ENCODE peak calls at places on chromosome X, in six cellular contexts. L is HCT116, I is PC-3, X is mammary epithelial cell, H is GM12878, E is endothelial cell of umbilical vein. G is an unnamed sample.

GRCh38 chrX:47621851-47622250 is 2.2 kb upstream of the SYN1 start:
- DNase-seq in X (no peak), E (no peak), H (no peak), L (no peak), I (no peak), G (no peak)

GRCh38 chrX:56219702-56220101 is 12.5 kb upstream of the KLF8 start:
- DNase-seq in I (peak), E (peak), H (no peak), X (no peak), L (peak), G (peak)

GRCh38 chrX:129717902-129718301 is 20.9 kb upstream of the XPNPEP2 start:
- DNase-seq in X (peak), L (no peak), I (peak), H (no peak), E (no peak), G (no peak)

GRCh38 chrX:53073115-53073581 is 9.0 kb upstream of the TSPYL2 start:
- DNase-seq in E (no peak), H (no peak), X (no peak), L (peak), I (no peak), G (peak)

GRCh38 chrX:140342410-140342809 is 162.5 kb downstream of the SOX3 start:
- DNase-seq in L (no peak), H (no peak), I (no peak), X (no peak), E (no peak), G (no peak)

GRCh38 chrX:123217077-123217476 is 33.0 kb downstream of the GRIA3 start:
- DNase-seq in H (no peak), E (no peak), I (no peak), X (no peak), L (no peak), G (no peak)

GRCh38 chrX:104330966-104331365 is 76.2 kb upstream of the ESX1 start:
- DNase-seq in I (peak), E (peak), L (no peak), H (no peak), X (peak), G (no peak)

GRCh38 chrX:122943918-122944317 is 240.2 kb upstream of the GRIA3 start:
- DNase-seq in H (no peak), I (peak), X (peak), L (no peak), E (no peak), G (no peak)

GRCh38 chrX:102746134-102746584 is 25.6 kb downstream of the GPRASP3 start:
- DNase-seq in H (no peak), X (no peak), I (no peak), E (no peak), L (no peak), G (peak)

GRCh38 chrX:95055991-95056390 is 1382.0 kb downstream of the FAM133A start:
- DNase-seq in H (no peak), I (no peak), L (no peak), X (no peak), E (no peak), G (no peak)

GRCh38 chrX:15822922-15823321 is 31.7 kb downstream of the AP1S2 start:
- DNase-seq in E (no peak), X (no peak), L (no peak), I (no peak), H (no peak), G (no peak)

GRCh38 chrX:66731398-66731797 is 92.5 kb upstream of the EDA2R start:
- DNase-seq in H (peak), X (peak), I (peak), E (peak), L (no peak), G (peak)

GRCh38 chrX:103818844-103819243 is 13.2 kb downstream of the RAB9B start:
- DNase-seq in L (no peak), E (no peak), H (no peak), X (no peak), I (no peak), G (no peak)

GRCh38 chrX:23953908-23954269 is 46.1 kb downstream of the CXorf58 start:
- DNase-seq in X (no peak), L (no peak), E (no peak), H (no peak), I (no peak), G (no peak)

GRCh38 chrX:47169726-47170515 is 23.7 kb upstream of the UBA1 start:
- DNase-seq in I (no peak), E (no peak), X (no peak), H (no peak), L (no peak), G (no peak)

GRCh38 chrX:71603618-71604017 is 14.7 kb downstream of the CXCR3 start:
- DNase-seq in L (peak), H (no peak), I (peak), X (no peak), E (no peak), G (no peak)

GRCh38 chrX:65528705-65529340 is 5.8 kb downstream of the LAS1L start:
- DNase-seq in I (peak), E (peak), X (peak), L (no peak), H (no peak), G (peak)

GRCh38 chrX:134547047-134547679 is 87.2 kb downstream of the HPRT1 start:
- DNase-seq in X (no peak), L (no peak), I (no peak), E (peak), H (no peak), G (no peak)

GRCh38 chrX:125711103-125711502 is 391.4 kb downstream of the TEX13C start:
- DNase-seq in X (no peak), E (no peak), H (no peak), L (no peak), I (no peak), G (no peak)

GRCh38 chrX:68018248-68019203 is 414.8 kb downstream of the OPHN1 start:
- DNase-seq in X (peak), I (peak), E (peak), L (peak), H (no peak), G (peak)

GRCh38 chrX:18415386-18415785 is 10.0 kb upstream of the CDKL5 start:
- DNase-seq in L (no peak), I (no peak), E (no peak), X (no peak), H (no peak), G (no peak)

GRCh38 chrX:22652596-22652995 is 347.2 kb upstream of the DDX53 start:
- DNase-seq in E (no peak), I (peak), X (no peak), H (no peak), L (no peak), G (peak)

GRCh38 chrX:129652565-129653169 is 2.1 kb downstream of the APLN start:
- DNase-seq in E (no peak), L (no peak), H (no peak), I (no peak), X (no peak), G (no peak)

GRCh38 chrX:43631841-43632240 is 24.3 kb upstream of the MAOA start:
- DNase-seq in I (no peak), L (no peak), E (no peak), X (no peak), H (no peak), G (no peak)

GRCh38 chrX:119880552-119881437 is 9.2 kb downstream of the NDUFA1 start:
- DNase-seq in E (peak), X (peak), I (peak), L (peak), H (peak), G (peak)

GRCh38 chrX:49249616-49250015 is 14.3 kb downstream of the CCDC22 start:
- DNase-seq in H (no peak), X (no peak), I (no peak), L (no peak), E (no peak), G (no peak)

GRCh38 chrX:18010251-18010650 is 149.2 kb upstream of the RAI2 start:
- DNase-seq in X (no peak), I (peak), E (no peak), H (no peak), L (no peak), G (no peak)

GRCh38 chrX:136639506-136640176 is 8.3 kb upstream of the CD40LG start:
- DNase-seq in X (peak), H (no peak), L (no peak), I (peak), E (no peak), G (no peak)

GRCh38 chrX:130057209-130057608 is 53.1 kb downstream of the ELF4 start:
- DNase-seq in L (no peak), I (no peak), X (no peak), H (no peak), E (no peak), G (no peak)

GRCh38 chrX:153867139-153867538 is 18.8 kb downstream of the L1CAM start:
- DNase-seq in X (no peak), I (no peak), H (no peak), L (no peak), E (no peak), G (no peak)

DNA sequence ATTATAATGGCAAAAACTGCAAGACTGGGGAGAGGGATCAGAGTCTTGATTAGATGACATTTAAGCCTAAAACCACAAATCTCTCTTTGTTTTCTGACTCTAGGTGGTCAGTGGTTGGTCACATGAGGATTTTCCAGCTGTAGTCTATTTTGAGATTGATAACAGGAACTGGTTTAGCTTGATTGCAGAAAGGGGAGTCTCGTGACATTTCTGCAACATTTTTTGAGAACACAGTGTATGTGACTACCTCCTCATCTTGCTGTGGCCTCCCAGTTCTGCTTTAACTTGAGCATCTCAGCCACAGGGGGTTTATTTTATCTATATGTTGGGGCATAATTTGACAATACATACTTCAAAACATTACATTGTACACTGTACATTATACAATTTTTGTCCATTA is 726.4 kb upstream of the MAGEB2 start:
- DNase-seq in L (no peak), E (no peak), X (no peak), I (no peak), H (peak), G (no peak)
- TF ChIP-seq CTCF in L (no peak), E (no peak), X (no peak), I (no peak), H (no peak), G (no peak)

GRCh38 chrX:100635040-100635439 is 1.6 kb downstream of the TSPAN6 start:
- DNase-seq in E (peak), X (no peak), H (no peak), I (no peak), L (no peak), G (no peak)
- H3K4me3 ChIP-seq in E (peak), X (no peak), H (no peak), I (peak), L (no peak), G (peak)

GRCh38 chrX:63581906-63582305 is 203.1 kb downstream of the ARHGEF9 start:
- DNase-seq in E (no peak), X (no peak), L (no peak), H (no peak), I (no peak), G (no peak)

GRCh38 chrX:63585936-63586335 is 199.1 kb downstream of the ARHGEF9 start:
- DNase-seq in L (no peak), E (no peak), H (no peak), X (no peak), I (no peak), G (no peak)

DNA sequence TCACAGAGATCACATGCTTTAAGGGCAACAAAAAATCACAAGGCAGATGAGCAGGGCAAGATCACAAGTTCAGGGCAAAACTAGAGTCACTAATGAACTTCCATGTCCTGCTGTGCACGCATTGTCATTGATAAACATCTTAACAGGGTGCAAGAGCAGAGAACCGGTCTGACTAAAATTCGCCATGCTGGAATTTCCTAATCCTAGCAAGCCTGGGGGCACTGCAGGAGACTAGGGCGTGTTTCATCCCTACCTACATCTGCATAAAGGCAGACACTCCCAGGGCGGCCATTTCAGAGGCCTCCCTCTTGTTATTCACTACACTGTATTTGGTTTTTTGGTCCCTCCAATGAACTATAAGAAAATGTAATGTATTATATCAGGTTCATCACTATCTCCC is 203.6 kb downstream of the ARHGEF9 start:
- DNase-seq in E (no peak), I (no peak), L (no peak), X (no peak), H (no peak), G (peak)
- TF ChIP-seq EZH2 in E (no peak), I (no peak), L (no peak), X (no peak), H (no peak), G (no peak)

DNA sequence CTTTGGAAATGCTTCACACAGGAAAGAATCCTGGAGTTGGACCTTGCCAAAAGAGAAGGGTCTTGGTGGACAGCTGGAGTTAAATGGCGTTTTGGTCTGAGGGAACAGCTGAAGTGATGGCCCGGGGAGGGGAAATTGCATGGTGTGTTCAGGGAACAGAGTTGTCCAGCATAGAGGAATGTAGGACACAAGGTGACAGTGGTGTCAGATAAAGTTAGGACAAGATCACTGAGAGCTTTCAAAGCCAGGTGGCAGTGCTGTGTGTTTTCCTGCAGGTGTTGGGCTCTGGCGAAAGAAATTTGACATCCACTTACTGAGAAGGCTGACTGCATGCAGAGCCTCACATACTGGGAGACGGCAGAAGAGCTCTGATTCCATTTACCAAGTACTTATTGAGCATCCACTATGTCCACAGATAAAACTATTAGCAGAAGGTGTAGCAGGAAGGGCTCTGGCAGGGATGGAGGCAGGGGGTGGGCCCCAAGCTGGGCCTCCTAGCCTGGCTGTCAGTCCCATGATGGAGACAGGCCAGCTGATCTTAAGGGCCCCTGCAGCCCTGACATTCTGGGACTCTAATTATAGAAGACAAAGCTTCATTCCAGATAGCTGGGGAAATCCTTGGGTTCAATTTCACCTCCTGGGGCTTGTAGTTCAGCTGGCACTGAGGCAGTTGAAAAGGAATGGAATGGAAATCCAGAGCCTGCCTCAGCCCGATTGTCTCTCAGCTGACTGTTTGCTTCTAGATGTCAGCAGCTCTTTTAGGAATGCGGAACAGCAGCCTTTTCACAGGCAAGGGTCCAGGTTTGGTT is 150.2 kb upstream of the MAMLD1 start:
- DNase-seq in X (no peak), E (no peak), H (no peak), L (no peak), I (no peak), G (peak)
- TF ChIP-seq CTCF in X (no peak), E (no peak), H (no peak), L (peak), I (no peak), G (no peak)

GRCh38 chrX:132033166-132033565 is 10.1 kb downstream of the STK26 start:
- DNase-seq in L (no peak), H (no peak), X (no peak), I (no peak), E (no peak), G (no peak)
- H3K4me3 ChIP-seq in L (no peak), H (peak), X (no peak), I (no peak), E (no peak), G (no peak)

DNA sequence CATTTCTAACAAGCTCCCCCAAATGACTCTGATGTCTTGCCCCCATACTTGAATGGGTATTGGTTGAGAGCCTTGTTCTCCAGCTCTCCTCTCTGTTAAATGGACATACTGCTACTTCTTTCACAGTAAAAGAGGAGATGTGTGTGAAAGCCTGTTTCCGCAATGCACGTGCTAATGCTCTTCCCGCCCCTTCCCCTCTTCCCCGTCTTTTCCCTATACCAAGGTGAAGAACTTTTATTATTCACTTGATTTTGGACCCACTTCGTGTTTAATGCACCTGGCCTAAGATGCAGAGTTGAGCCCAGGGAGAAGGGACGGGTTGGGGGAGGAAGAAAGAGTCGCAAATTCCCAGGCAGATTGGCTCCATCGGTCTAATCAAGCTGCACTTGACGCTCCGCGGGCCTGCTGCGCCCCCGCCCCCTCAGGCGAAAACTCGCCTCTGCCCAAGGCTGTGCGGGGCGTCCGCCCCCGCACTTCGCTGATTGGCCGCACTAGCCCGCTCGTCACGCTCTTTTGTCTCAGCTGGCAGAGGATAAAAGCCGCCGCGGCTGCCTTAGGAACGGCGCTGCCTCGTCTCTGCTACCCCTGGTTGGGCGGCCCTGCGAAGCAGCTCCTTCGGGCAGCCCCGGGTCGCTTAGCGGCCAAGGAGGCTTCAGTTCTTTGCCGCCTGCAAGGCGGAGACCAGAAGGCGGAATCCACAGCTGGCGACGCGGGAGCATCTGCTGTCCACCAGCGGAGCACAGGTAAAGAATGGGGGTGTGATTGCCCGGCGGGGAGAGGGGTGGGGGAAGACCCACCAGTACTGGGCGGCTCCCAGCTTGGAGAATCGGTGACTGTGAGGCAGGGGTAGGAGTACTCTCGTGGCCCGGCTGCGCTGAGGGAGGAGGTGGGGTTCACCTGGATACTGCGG is at the start of gene ZCCHC12:
- DNase-seq in H (no peak), L (peak), I (peak), X (peak), E (peak), G (peak)
- TF ChIP-seq EZH2 in H (no peak), L (no peak), I (no peak), X (no peak), E (no peak), G (no peak)

DNA sequence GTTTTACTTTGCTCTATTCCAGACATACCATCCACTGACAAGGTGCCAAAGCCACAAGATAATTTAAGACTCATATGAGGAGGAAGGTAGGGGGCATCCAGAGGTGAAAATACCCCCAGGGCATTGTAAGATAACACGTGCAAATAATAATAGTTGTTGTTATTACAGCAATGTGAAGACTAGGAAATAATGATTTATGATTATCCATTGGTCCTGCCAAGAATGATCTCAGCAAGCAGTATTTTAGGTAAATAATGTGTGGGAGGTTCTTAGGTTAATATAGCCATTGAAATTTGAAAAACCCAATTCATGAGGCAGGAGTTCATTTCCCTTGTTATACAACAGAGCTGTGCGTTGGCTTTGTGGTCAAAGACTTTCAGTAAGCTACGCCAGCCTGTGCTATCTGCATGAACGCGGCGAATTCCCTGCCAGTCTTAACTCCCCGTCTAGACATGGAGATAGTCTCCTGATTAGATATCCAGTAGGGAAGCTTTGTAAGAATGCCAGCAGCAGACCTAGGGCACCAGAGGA is 47.2 kb upstream of the MXRA5 start:
- DNase-seq in E (peak), H (no peak), X (peak), L (no peak), I (no peak), G (no peak)
- TF ChIP-seq CTCF in E (no peak), H (no peak), X (no peak), L (no peak), I (no peak), G (no peak)

GRCh38 chrX:38800981-38801845 is at the start of gene MID1IP1:
- DNase-seq in H (no peak), E (peak), L (peak), I (peak), X (peak), G (peak)
- H3K4me3 ChIP-seq in H (peak), E (peak), L (peak), I (peak), X (peak), G (peak)

GRCh38 chrX:69503835-69504625 is at the start of gene NALF2:
- DNase-seq in H (no peak), E (peak), L (peak), X (peak), I (peak), G (peak)
- TF ChIP-seq EZH2 in H (no peak), E (no peak), L (no peak), X (no peak), I (no peak), G (no peak)